ENCODE peak calls at places on chromosomes 1 and 21, in nine cellular contexts. J is type B pancreatic cell, L is tibial artery, C is uterus, K is neural progenitor cell, T is adrenal gland, M is natural killer cell, A is heart left ventricle, F is lung. V is an unnamed sample.

GRCh38 chr1:110318046-110318445 is 21.1 kb upstream of the RBM15 start:
- DNase-seq in A (no peak), T (no peak), L (no peak), J (no peak), M (no peak), F (no peak), K (no peak), C (no peak), V (no peak)

GRCh38 chr1:241614144-241614543 is 26.0 kb downstream of the CHML start:
- DNase-seq in T (no peak), M (no peak), L (no peak), A (no peak), C (no peak), K (no peak), F (no peak), J (no peak), V (no peak)

GRCh38 chr1:67582625-67583461 is 102.2 kb upstream of the GADD45A start:
- DNase-seq in A (no peak), M (no peak), F (no peak), L (no peak), T (no peak), C (no peak), J (no peak), K (no peak), V (no peak)

GRCh38 chr1:244002721-244003120 is 48.4 kb upstream of the ZBTB18 start:
- DNase-seq in A (no peak), K (no peak), F (no peak), L (no peak), M (no peak), T (no peak), C (no peak), J (no peak), V (no peak)

GRCh38 chr1:165678509-165678908 is 19.9 kb downstream of the ALDH9A1 start:
- DNase-seq in J (no peak), K (no peak), T (no peak), M (no peak), L (no peak), C (no peak), A (no peak), F (no peak), V (no peak)

GRCh38 chr21:43273016-43273707 is 104.4 kb downstream of the CRYAA start:
- DNase-seq in J (no peak), F (no peak), C (no peak), A (peak), T (no peak), L (no peak), K (no peak), M (no peak), V (no peak)

GRCh38 chr1:235930543-235930942 is 63.8 kb upstream of the LYST start:
- DNase-seq in K (no peak), T (no peak), J (no peak), L (no peak), F (peak), A (no peak), C (no peak), M (no peak), V (no peak)

GRCh38 chr1:191528275-191528674 is 630.0 kb upstream of the RGS18 start:
- DNase-seq in C (no peak), M (no peak), J (no peak), A (no peak), F (no peak), T (no peak), K (no peak), L (no peak), V (no peak)

GRCh38 chr1:147072371-147073061 is 99.8 kb downstream of the PRKAB2 start:
- DNase-seq in K (peak), C (no peak), J (no peak), A (peak), F (no peak), M (no peak), L (no peak), T (peak), V (no peak)

GRCh38 chr1:178544531-178544930 is 31.6 kb downstream of the TEX35 start:
- DNase-seq in C (no peak), T (no peak), M (no peak), K (no peak), L (no peak), F (no peak), A (no peak), J (peak), V (no peak)

GRCh38 chr1:203593723-203594122 is 32.9 kb upstream of the ATP2B4 start:
- DNase-seq in A (peak), K (no peak), M (peak), F (no peak), C (no peak), T (no peak), J (no peak), L (no peak), V (peak)

GRCh38 chr1:156781585-156782186 is 14.4 kb downstream of the PRCC start:
- DNase-seq in L (no peak), C (no peak), T (no peak), J (no peak), A (no peak), K (no peak), M (no peak), F (no peak), V (no peak)

GRCh38 chr1:8252266-8252951 is 65.5 kb upstream of the SLC45A1 start:
- DNase-seq in J (no peak), M (no peak), C (no peak), K (no peak), T (no peak), A (no peak), L (no peak), F (no peak), V (no peak)

GRCh38 chr1:225911207-225912130 is 12.6 kb downstream of the PYCR2 start:
- DNase-seq in M (peak), A (peak), F (peak), K (peak), J (no peak), C (peak), T (peak), L (peak), V (peak)

GRCh38 chr1:60621524-60621923 is 460.8 kb upstream of the NFIA start:
- DNase-seq in C (no peak), M (no peak), A (no peak), K (peak), J (no peak), T (peak), F (no peak), L (no peak), V (no peak)

GRCh38 chr1:209389258-209389657 is 194.3 kb upstream of the CAMK1G start:
- DNase-seq in L (no peak), M (no peak), F (no peak), K (no peak), J (no peak), T (peak), C (no peak), A (no peak), V (no peak)

GRCh38 chr1:200951016-200951415 is 56.3 kb downstream of the INAVA start:
- DNase-seq in A (no peak), C (no peak), T (no peak), F (no peak), K (no peak), L (no peak), J (no peak), M (no peak), V (no peak)

GRCh38 chr1:230068952-230069684 is 2.1 kb downstream of the GALNT2 start:
- DNase-seq in F (no peak), T (no peak), M (no peak), A (no peak), J (no peak), K (peak), C (no peak), L (no peak), V (no peak)

GRCh38 chr1:9717193-9718005 is 65.9 kb downstream of the PIK3CD start:
- DNase-seq in T (peak), M (peak), K (no peak), C (no peak), L (peak), J (no peak), F (peak), A (peak), V (peak)

GRCh38 chr1:55069280-55069679 is 29.9 kb downstream of the PCSK9 start:
- DNase-seq in T (no peak), M (no peak), C (no peak), F (no peak), K (no peak), A (no peak), J (no peak), L (no peak), V (no peak)

GRCh38 chr1:1920608-1921458 is 1.8 kb upstream of the TMEM52 start:
- DNase-seq in L (no peak), A (peak), M (no peak), T (no peak), J (peak), F (no peak), K (no peak), C (no peak), V (no peak)

GRCh38 chr1:35298464-35298863 is 30.0 kb downstream of the ZMYM4 start:
- DNase-seq in J (no peak), T (peak), L (no peak), F (no peak), C (no peak), K (peak), M (no peak), A (peak), V (no peak)

GRCh38 chr1:34009340-34009975 is 145.6 kb downstream of the HMGB4 start:
- DNase-seq in C (no peak), J (no peak), K (no peak), M (no peak), F (no peak), A (no peak), L (no peak), T (no peak), V (no peak)

GRCh38 chr1:92909321-92909720 is 51.9 kb downstream of the DIPK1A start:
- DNase-seq in T (no peak), K (no peak), L (no peak), C (no peak), M (no peak), A (no peak), F (no peak), J (no peak), V (no peak)

GRCh38 chr1:164689672-164690655 is 131.0 kb downstream of the PBX1 start:
- DNase-seq in J (no peak), C (no peak), T (peak), F (no peak), L (no peak), K (peak), A (no peak), M (no peak), V (no peak)

GRCh38 chr1:234499119-234500039 is 20.4 kb upstream of the TARBP1 start:
- DNase-seq in M (peak), J (peak), A (peak), T (peak), L (peak), K (peak), C (peak), F (peak), V (peak)

GRCh38 chr21:41926068-41926806 is 27.6 kb downstream of the C2CD2 start:
- DNase-seq in F (no peak), T (peak), A (no peak), L (no peak), J (no peak), K (no peak), C (no peak), M (peak), V (no peak)

GRCh38 chr1:76073471-76073870 is 1.1 kb upstream of the ST6GALNAC3 start:
- DNase-seq in T (no peak), M (no peak), K (no peak), J (no peak), F (no peak), A (no peak), L (no peak), C (no peak), V (no peak)

GRCh38 chr1:25556791-25557476 is 13.5 kb downstream of the LDLRAP1 start:
- DNase-seq in M (no peak), K (no peak), L (no peak), A (peak), F (no peak), T (no peak), C (no peak), J (no peak), V (no peak)

GRCh38 chr21:44836666-44837471 is 19.0 kb upstream of the SUMO3 start:
- DNase-seq in F (no peak), L (no peak), T (peak), C (no peak), K (no peak), J (no peak), M (no peak), A (peak), V (peak)

GRCh38 chr1:6272476-6273270 is 11.8 kb upstream of the GPR153 start:
- DNase-seq in T (no peak), L (no peak), C (no peak), K (peak), F (no peak), A (no peak), M (no peak), J (no peak), V (no peak)

GRCh38 chr1:241518447-241519307 is 878 bp downstream of the FH start:
- DNase-seq in M (no peak), F (peak), T (peak), A (no peak), L (peak), K (no peak), J (no peak), C (no peak), V (no peak)

GRCh38 chr1:95197616-95198252 is 36.3 kb upstream of the RWDD3 start:
- DNase-seq in F (no peak), M (no peak), T (no peak), C (no peak), A (no peak), K (peak), L (no peak), J (no peak), V (no peak)

GRCh38 chr1:204600203-204600602 is 84.0 kb downstream of the MDM4 start:
- DNase-seq in T (no peak), L (no peak), C (no peak), K (no peak), A (no peak), J (no peak), F (no peak), M (no peak), V (no peak)

GRCh38 chr1:153493343-153493960 is 33.0 kb upstream of the S100A7 start:
- DNase-seq in A (no peak), J (no peak), L (no peak), C (no peak), T (no peak), K (no peak), M (no peak), F (no peak), V (no peak)

GRCh38 chr1:204369006-204369726 is 9.4 kb upstream of the PLEKHA6 start:
- DNase-seq in J (no peak), F (no peak), T (no peak), L (no peak), M (no peak), A (no peak), K (no peak), C (no peak), V (no peak)

GRCh38 chr21:42621828-42622199 is 31.6 kb upstream of the PDE9A start:
- DNase-seq in K (no peak), C (peak), J (no peak), M (no peak), F (no peak), L (no peak), T (no peak), A (no peak), V (no peak)

GRCh38 chr1:10398278-10398733 is 558 bp upstream of the PGD start:
- DNase-seq in L (no peak), K (no peak), F (no peak), T (no peak), C (no peak), M (no peak), A (no peak), J (no peak), V (no peak)

GRCh38 chr1:244599937-244600350 is 53.0 kb upstream of the DESI2 start:
- DNase-seq in T (peak), F (no peak), C (peak), J (no peak), L (peak), M (no peak), K (no peak), A (no peak), V (no peak)

DNA sequence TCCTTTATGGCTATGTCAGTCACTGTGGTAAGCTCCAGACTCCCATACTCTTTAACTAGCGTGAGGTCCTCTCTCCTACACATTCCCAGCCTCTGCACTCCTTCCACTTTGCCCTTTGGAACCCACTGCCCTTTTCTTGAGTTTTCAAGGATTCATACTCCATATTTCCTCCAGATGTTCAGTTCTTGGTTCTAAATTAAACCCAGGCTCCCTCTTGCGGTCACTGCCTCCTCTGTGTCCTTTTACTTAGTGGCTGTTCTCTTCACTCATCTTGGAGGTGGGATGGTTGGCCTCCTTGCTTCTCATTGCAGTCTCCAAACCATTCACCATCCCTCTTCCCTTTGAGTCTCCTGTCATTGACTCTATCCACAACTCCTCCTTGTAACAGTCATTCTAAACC is 208.1 kb downstream of the TGFB2 start:
- DNase-seq in K (no peak), J (no peak), M (no peak), C (no peak), A (no peak), T (no peak), F (no peak), L (no peak), V (no peak)
- TF ChIP-seq CTCF in K (no peak), J (no peak), M (no peak), C (no peak), A (no peak), T (no peak), F (no peak), L (no peak), V (no peak)

DNA sequence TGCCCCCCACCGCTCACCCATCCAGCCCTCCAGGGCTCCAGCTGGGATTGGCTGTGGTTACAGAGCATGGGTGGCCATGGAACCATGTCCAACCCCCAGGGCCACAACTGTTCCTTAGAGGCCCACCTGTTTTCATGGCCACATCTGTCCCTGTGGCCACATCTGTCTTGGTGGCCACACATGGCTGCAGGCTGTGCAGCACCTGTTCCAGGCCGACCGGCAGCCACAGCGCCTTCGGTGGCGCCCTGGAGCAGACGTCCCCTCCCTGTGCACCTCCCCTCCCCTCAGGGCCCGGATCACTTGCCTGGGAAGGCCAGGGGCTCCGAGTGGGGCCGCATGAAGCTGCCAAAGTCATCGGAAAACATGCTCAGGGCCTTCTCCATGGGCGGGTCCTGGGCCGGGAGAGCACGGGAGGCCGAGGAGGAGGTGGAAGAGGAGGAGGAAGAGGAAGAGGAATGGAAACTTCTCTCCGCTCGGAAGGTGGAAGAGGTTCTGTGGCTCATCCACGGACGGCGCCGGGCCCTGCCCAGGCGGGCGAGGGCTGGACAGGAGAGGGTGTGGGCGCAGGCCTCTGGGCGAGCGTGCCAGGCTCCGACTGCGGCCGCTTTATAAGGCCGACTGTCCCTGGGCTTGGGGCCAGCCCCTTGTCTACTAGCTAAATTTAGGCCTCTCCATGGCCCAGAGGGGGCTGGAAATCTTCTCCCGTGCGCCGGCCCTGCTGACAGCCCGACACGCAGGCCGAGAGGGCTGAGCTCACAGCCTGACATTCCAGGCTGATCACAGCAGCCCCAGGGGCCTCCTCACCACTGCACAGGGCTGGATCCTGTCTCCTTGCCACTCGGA is at the start of gene HSPB7:
- DNase-seq in J (no peak), A (peak), L (peak), F (peak), C (peak), M (no peak), T (peak), K (peak), V (no peak)
- TF ChIP-seq CTCF in J (no peak), A (no peak), L (no peak), F (no peak), C (peak), M (no peak), T (no peak), K (peak), V (no peak)

GRCh38 chr1:3481836-3482589 is 27.5 kb downstream of the ARHGEF16 start:
- DNase-seq in K (no peak), L (no peak), A (no peak), C (no peak), T (no peak), F (no peak), J (no peak), M (no peak), V (no peak)

GRCh38 chr1:3481046-3481445 is 26.6 kb downstream of the ARHGEF16 start:
- DNase-seq in A (no peak), K (no peak), J (no peak), T (no peak), L (no peak), C (no peak), F (no peak), M (no peak), V (no peak)

GRCh38 chr1:3483801-3484444 is 29.5 kb downstream of the ARHGEF16 start:
- DNase-seq in J (no peak), L (no peak), T (peak), M (no peak), C (no peak), F (peak), A (no peak), K (peak), V (peak)

GRCh38 chr1:3483380-3483779 is 28.9 kb downstream of the ARHGEF16 start:
- DNase-seq in J (no peak), L (no peak), K (no peak), A (no peak), M (no peak), C (no peak), F (no peak), T (no peak), V (no peak)

DNA sequence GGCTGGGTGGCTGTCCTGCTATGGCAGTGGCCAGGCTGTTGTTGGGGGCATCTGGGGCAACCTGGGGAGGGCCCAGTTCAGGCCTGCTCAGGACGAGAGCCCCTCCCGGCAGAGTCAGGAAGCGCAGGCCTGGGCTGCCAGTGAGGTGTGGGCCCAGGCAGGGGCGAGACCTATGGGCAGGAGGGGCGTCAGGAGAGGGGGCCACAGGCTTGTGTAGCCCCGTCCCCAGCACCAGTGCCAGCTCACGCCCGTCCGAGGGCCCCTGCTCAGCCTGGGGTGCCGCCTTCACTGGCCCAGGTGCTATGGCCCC is 28.1 kb downstream of the ARHGEF16 start:
- DNase-seq in T (no peak), C (no peak), M (no peak), A (no peak), L (no peak), J (no peak), K (no peak), F (no peak), V (no peak)
- TF ChIP-seq CTCF in T (no peak), C (no peak), M (no peak), A (no peak), L (no peak), J (peak), K (no peak), F (no peak), V (no peak)

DNA sequence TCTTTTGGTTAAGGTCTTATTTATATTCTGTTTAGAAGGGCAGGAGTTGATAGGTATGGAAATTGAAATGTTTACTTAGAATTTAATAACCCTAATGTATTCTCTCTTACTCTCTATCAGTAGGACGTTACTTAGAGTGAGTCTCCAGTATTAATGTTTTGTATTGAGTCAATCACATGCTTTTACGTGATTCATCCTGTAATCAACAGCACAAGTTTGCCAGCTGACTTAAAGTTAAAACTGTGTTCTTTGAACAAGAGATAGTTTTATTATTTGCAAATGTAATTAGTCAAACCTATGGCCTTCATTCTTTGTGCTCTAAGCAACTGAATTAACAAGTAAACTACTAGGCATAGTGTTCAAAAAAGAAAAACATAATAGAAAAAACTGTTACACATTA is 57.3 kb downstream of the PKN2 start:
- DNase-seq in C (no peak), L (no peak), T (no peak), M (no peak), J (no peak), A (no peak), K (no peak), F (no peak), V (no peak)
- TF ChIP-seq CTCF in C (no peak), L (no peak), T (no peak), M (no peak), J (no peak), A (no peak), K (no peak), F (no peak), V (no peak)

GRCh38 chr21:26842976-26843911 is 2.0 kb downstream of the ADAMTS1 start:
- DNase-seq in T (peak), K (peak), L (peak), A (peak), M (peak), C (peak), J (peak), F (peak), V (no peak)
- TF ChIP-seq CTCF in T (no peak), K (peak), L (peak), A (peak), M (no peak), C (peak), J (peak), F (no peak), V (no peak)

GRCh38 chr21:15826147-15826780 is 96.5 kb downstream of the USP25 start:
- DNase-seq in C (no peak), L (no peak), A (no peak), M (no peak), F (no peak), J (no peak), K (peak), T (no peak), V (no peak)
- TF ChIP-seq CTCF in C (peak), L (peak), A (peak), M (peak), F (peak), J (peak), K (peak), T (peak), V (no peak)